ENCODE peak calls at places on chromosomes 6 and 20, in seven cellular contexts. C is neuronal stem cell, F is IMR-90, K is mesendoderm, N is H9, D is mesenchymal stem cell, A is H1. S is an unnamed sample.

GRCh38 chr6:40931927-40932326 is 107.1 kb downstream of the UNC5CL start:
- DNase-seq in A (no peak), D (peak; percentile 52), K (no peak), C (no peak), F (peak; percentile 78), N (no peak), S (no peak)

GRCh38 chr20:7499201-7499600 is 441.1 kb downstream of the HAO1 start:
- DNase-seq in N (no peak), C (no peak), A (no peak), K (no peak), D (no peak), F (no peak), S (no peak)

GRCh38 chr6:117050301-117050700 is 173.3 kb downstream of the RFX6 start:
- DNase-seq in N (no peak), D (no peak), K (no peak), A (no peak), F (no peak), C (no peak), S (no peak)

GRCh38 chr6:134584809-134585528 is 267.1 kb upstream of the SGK1 start:
- DNase-seq in A (no peak), K (peak; percentile 41), N (no peak), F (no peak), D (peak; percentile 68), C (no peak), S (no peak)

GRCh38 chr6:4973972-4974885 is 29.6 kb downstream of the RPP40 start:
- DNase-seq in A (peak; percentile 47), N (peak; percentile 81), F (peak; percentile 72), D (peak; percentile 14), K (peak; percentile 82), C (peak; percentile 24), S (peak; percentile 41)

GRCh38 chr6:163191704-163192537 is 222.6 kb upstream of the QKI start:
- DNase-seq in A (no peak), F (no peak), D (no peak), N (no peak), K (no peak), C (no peak), S (no peak)

GRCh38 chr6:46898011-46898410 is 23.7 kb downstream of the ADGRF5 start:
- DNase-seq in N (no peak), A (no peak), K (peak; percentile 59), F (no peak), C (no peak), D (no peak), S (no peak)

GRCh38 chr20:16265334-16265733 is 307.9 kb downstream of the KIF16B start:
- DNase-seq in A (no peak), D (no peak), K (no peak), F (no peak), N (no peak), C (no peak), S (no peak)

GRCh38 chr6:167056370-167056769 is 57.2 kb downstream of the CEP43 start:
- DNase-seq in K (no peak), A (no peak), C (no peak), D (peak; percentile 50), F (no peak), N (no peak), S (no peak)

GRCh38 chr6:34021001-34021838 is 124.7 kb downstream of the GRM4 start:
- DNase-seq in A (no peak), D (no peak), N (no peak), F (no peak), C (no peak), K (no peak), S (peak; percentile 4)

GRCh38 chr6:12653396-12653910 is 63.1 kb upstream of the PHACTR1 start:
- DNase-seq in N (no peak), A (no peak), F (no peak), K (no peak), D (no peak), C (no peak), S (no peak)

GRCh38 chr6:18293192-18293904 is 29.0 kb upstream of the DEK start:
- DNase-seq in D (no peak), C (no peak), A (no peak), F (peak; percentile 23), K (no peak), N (no peak), S (peak; percentile 10)

GRCh38 chr6:150719099-150719767 is 119.5 kb downstream of the PLEKHG1 start:
- DNase-seq in F (peak; percentile 9), K (no peak), N (no peak), D (no peak), A (no peak), C (no peak), S (no peak)

GRCh38 chr20:4512891-4513550 is 208.7 kb upstream of the PRND start:
- DNase-seq in D (peak; percentile 82), K (peak; percentile 58), A (no peak), N (no peak), C (no peak), F (peak; percentile 95), S (no peak)

GRCh38 chr6:104226798-104227444 is 632.8 kb downstream of the HACE1 start:
- DNase-seq in F (no peak), C (no peak), A (no peak), K (no peak), N (no peak), D (peak; percentile 20), S (no peak)

GRCh38 chr6:169702640-169703246 is 817 bp downstream of the C6orf120 start:
- DNase-seq in A (no peak), C (no peak), F (peak; percentile 19), N (no peak), K (no peak), D (no peak), S (no peak)

GRCh38 chr6:28220164-28221133 is 4.6 kb upstream of the ZSCAN9 start:
- DNase-seq in C (no peak), F (peak; percentile 22), N (no peak), K (no peak), A (no peak), D (no peak), S (peak; percentile 65)

GRCh38 chr20:14341782-14342181 is 4.4 kb upstream of the FLRT3 start:
- DNase-seq in F (peak; percentile 9), K (no peak), C (no peak), D (no peak), A (no peak), N (no peak), S (no peak)

GRCh38 chr20:40798066-40798465 is 109.0 kb upstream of the MAFB start:
- DNase-seq in F (no peak), D (no peak), C (no peak), K (no peak), A (no peak), N (no peak), S (no peak)

GRCh38 chr6:4358414-4359107 is 223.2 kb upstream of the ECI2 start:
- DNase-seq in F (peak; percentile 100), C (peak; percentile 23), A (peak; percentile 53), D (peak; percentile 99), K (peak; percentile 97), N (peak; percentile 85), S (peak; percentile 97)

GRCh38 chr20:43916073-43916874 is 1.6 kb downstream of the TOX2 start:
- DNase-seq in C (no peak), N (no peak), D (peak; percentile 60), A (no peak), F (no peak), K (peak; percentile 19), S (no peak)

GRCh38 chr6:78131521-78131920 is 478.7 kb downstream of the MEI4 start:
- DNase-seq in C (no peak), N (no peak), A (no peak), K (no peak), F (no peak), D (no peak), S (no peak)

GRCh38 chr6:105458552-105458951 is 55.7 kb upstream of the PREP start:
- DNase-seq in C (no peak), K (no peak), A (no peak), F (no peak), D (no peak), N (no peak), S (no peak)

GRCh38 chr6:158853872-158854213 is 34.7 kb upstream of the EZR start:
- DNase-seq in A (no peak), N (no peak), F (no peak), K (no peak), D (peak; percentile 50), C (no peak), S (no peak)

GRCh38 chr6:46513533-46513932 is 22.3 kb upstream of the RCAN2 start:
- DNase-seq in K (no peak), F (no peak), N (no peak), C (no peak), D (no peak), A (no peak), S (no peak)

GRCh38 chr6:151148111-151148510 is 91.7 kb upstream of the AKAP12 start:
- DNase-seq in A (no peak), N (no peak), F (no peak), C (no peak), K (peak; percentile 12), D (no peak), S (peak; percentile 90)

GRCh38 chr20:37490670-37491350 is 30.2 kb upstream of the NNAT start:
- DNase-seq in D (no peak), C (no peak), N (no peak), K (no peak), A (no peak), F (no peak), S (no peak)

GRCh38 chr20:10777713-10778112 is 103.9 kb upstream of the JAG1 start:
- DNase-seq in F (no peak), N (no peak), K (no peak), C (no peak), A (no peak), D (no peak), S (no peak)

GRCh38 chr6:12578751-12579150 is 137.8 kb upstream of the PHACTR1 start:
- DNase-seq in F (peak; percentile 74), A (no peak), K (no peak), D (no peak), N (no peak), C (no peak), S (no peak)

GRCh38 chr6:1117530-1118286 is 194.2 kb upstream of the FOXQ1 start:
- DNase-seq in K (no peak), A (no peak), N (no peak), C (no peak), F (no peak), D (no peak), S (no peak)
- H4K8ac ChIP-seq in K (no peak overlapping the region), A (no peak overlapping the region), N (no peak overlapping the region), C (no peak overlapping the region), F (no peak overlapping the region), D (no peak overlapping the region), S (no peak overlapping the region)

GRCh38 chr6:44090465-44090864 is 36.8 kb downstream of the MRPL14 start:
- DNase-seq in C (no peak), K (no peak), N (no peak), A (no peak), F (no peak), D (no peak), S (no peak)
- H4K8ac ChIP-seq in C (no peak overlapping the region), K (no peak overlapping the region), N (no peak overlapping the region), A (no peak overlapping the region), F (no peak overlapping the region), D (no peak overlapping the region), S (no peak overlapping the region)

DNA sequence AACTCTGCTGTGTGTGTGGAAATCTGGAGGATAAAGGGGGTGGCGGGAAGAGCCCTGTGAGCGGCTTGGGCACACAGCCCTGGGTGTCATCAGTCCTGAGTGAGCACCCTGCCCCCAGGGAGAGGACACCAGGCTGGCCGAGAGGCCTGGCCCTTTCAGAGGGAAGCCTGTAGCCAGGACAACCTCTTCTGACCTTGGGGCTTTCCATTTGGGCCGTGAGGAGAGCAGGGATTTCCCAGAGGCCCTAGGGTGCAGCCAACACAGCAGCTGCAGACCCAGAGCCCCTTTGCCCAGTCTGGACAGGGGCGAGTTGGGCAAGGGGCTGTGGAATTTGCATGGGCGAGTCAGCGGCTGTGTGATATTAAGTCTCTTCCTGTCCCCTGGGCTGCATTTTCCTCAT is 6.3 kb downstream of the MAP1LC3A start:
- DNase-seq in N (no peak), F (no peak), C (no peak), A (no peak), D (peak; percentile 50), K (no peak), S (no peak)
- H4K8ac ChIP-seq in N (no peak overlapping the region), F (no peak overlapping the region), C (no peak overlapping the region), A (no peak overlapping the region), D (no peak overlapping the region), K (no peak overlapping the region), S (no peak overlapping the region)

GRCh38 chr6:25556516-25556915 is 95.5 kb upstream of the SCGN start:
- DNase-seq in D (peak; percentile 74), N (peak; percentile 71), A (peak; percentile 38), C (peak; percentile 78), K (peak; percentile 76), F (peak; percentile 74), S (peak; percentile 95)
- H4K8ac ChIP-seq in D (no peak overlapping the region), N (no peak overlapping the region), A (no peak overlapping the region), C (no peak overlapping the region), K (no peak overlapping the region), F (no peak overlapping the region), S (no peak overlapping the region)

S was measured in trophoblast cell.